ENCODE peak calls at places on chromosomes 12 and 14, in five cellular contexts. G, K, T, D and P are unnamed samples.
A peak's percentile ranks its signal among the peaks of the same experiment; 100 is the strongest.

GRCh38 chr12:132229423-132229760 is 85.1 kb downstream of the NOC4L start:
- DNase-seq in G (no peak), K (no peak), T (no peak), D (no peak), P (no peak)

GRCh38 chr14:71354801-71355200 is 447.5 kb downstream of the PCNX1 start:
- DNase-seq in G (no peak), K (no peak), T (peak; percentile 74), D (no peak), P (no peak)

GRCh38 chr12:115456946-115457689 is 773.1 kb upstream of the TBX3 start:
- DNase-seq in G (no peak), K (no peak), T (no peak), D (no peak), P (peak; percentile 62)

GRCh38 chr14:94398536-94398935 is 10.1 kb upstream of the SERPINA1 start:
- DNase-seq in G (no peak), K (no peak), T (peak; percentile 37), D (no peak), P (no peak)

GRCh38 chr12:94879542-94879941 is 124.0 kb downstream of the NDUFA12 start:
- DNase-seq in G (no peak), K (no peak), T (no peak), D (no peak), P (peak; percentile 17)

GRCh38 chr12:105092336-105092735 is 8.1 kb upstream of the ALDH1L2 start:
- DNase-seq in G (no peak), K (no peak), T (peak; percentile 38), D (no peak), P (no peak)

GRCh38 chr14:65421201-65421981 is 8.9 kb downstream of the FUT8 start:
- DNase-seq in G (no peak), K (no peak), T (peak; percentile 96), D (no peak), P (peak; percentile 33)

GRCh38 chr14:101888182-101888581 is 76.2 kb upstream of the DYNC1H1 start:
- DNase-seq in G (no peak), K (no peak), T (no peak), D (no peak), P (no peak)

GRCh38 chr12:113697646-113698504 is 226.2 kb upstream of the LHX5 start:
- DNase-seq in G (no peak), K (no peak), T (no peak), D (peak; percentile 72), P (no peak)

GRCh38 chr14:92797935-92798653 is 4.0 kb downstream of the GOLGA5 start:
- DNase-seq in G (no peak), K (no peak), T (no peak), D (no peak), P (no peak)

GRCh38 chr12:110940933-110941332 is 20.6 kb upstream of the MYL2 start:
- DNase-seq in G (no peak), K (no peak), T (no peak), D (no peak), P (no peak)

GRCh38 chr14:69484444-69485113 is at the start of gene PLEKHD1:
- DNase-seq in G (peak; percentile 9), K (no peak), T (peak; percentile 44), D (no peak), P (peak; percentile 61)

GRCh38 chr12:106030210-106031175 is 108.3 kb downstream of the NUAK1 start:
- DNase-seq in G (no peak), K (no peak), T (peak; percentile 87), D (no peak), P (no peak)

GRCh38 chr12:123043536-123044001 is 63.1 kb downstream of the ARL6IP4 start:
- DNase-seq in G (peak; percentile 45), K (peak; percentile 58), T (peak; percentile 94), D (peak; percentile 19), P (peak; percentile 90)

GRCh38 chr14:92613681-92614260 is 100.2 kb downstream of the RIN3 start:
- DNase-seq in G (no peak), K (no peak), T (no peak), D (no peak), P (no peak)

GRCh38 chr14:33938131-33938949 is 12.5 kb downstream of the EGLN3 start:
- DNase-seq in G (peak; percentile 14), K (no peak), T (peak; percentile 92), D (peak; percentile 80), P (peak; percentile 91)

GRCh38 chr12:57386187-57386720 is 44.6 kb downstream of the R3HDM2 start:
- DNase-seq in G (no peak), K (no peak), T (no peak), D (no peak), P (no peak)

GRCh38 chr12:124915249-124916236 is 1.1 kb upstream of the UBC start:
- DNase-seq in G (no peak), K (no peak), T (peak; percentile 62), D (no peak), P (peak; percentile 38)